ENCODE peak calls at places on chromosomes 5 and 9, in ten cellular contexts. One of them, this sample, is unnamed.
A peak's percentile ranks its signal among the peaks of the same experiment; 100 is the strongest.

GRCh38 chr5:149007174-149007573 is 55.7 kb downstream of the SH3TC2 start:
- DNase-seq in adrenal gland: no peak
- DNase-seq in heart right ventricle: no peak
- DNase-seq in lower leg skin: no peak
- DNase-seq in lower lobe of right lung: no peak
- DNase-seq in foreskin fibroblast: peak; percentile 86
- DNase-seq in HAP-1: no peak
- DNase-seq in aorta: no peak
- DNase-seq in sigmoid colon: no peak
- DNase-seq in lung: no peak
- DNase-seq in this sample: peak; percentile 63

GRCh38 chr9:16341176-16341575 is 529.3 kb downstream of the BNC2 start:
- DNase-seq in lung: no peak
- DNase-seq in sigmoid colon: no peak
- DNase-seq in lower lobe of right lung: no peak
- DNase-seq in adrenal gland: no peak
- DNase-seq in HAP-1: no peak
- DNase-seq in aorta: no peak
- DNase-seq in heart right ventricle: no peak
- DNase-seq in foreskin fibroblast: peak; percentile 73
- DNase-seq in lower leg skin: no peak
- DNase-seq in this sample: peak; percentile 25

GRCh38 chr5:82635561-82636288 is 357.6 kb upstream of the RPS23 start:
- DNase-seq in lung: no peak
- DNase-seq in adrenal gland: no peak
- DNase-seq in lower lobe of right lung: no peak
- DNase-seq in HAP-1: no peak
- DNase-seq in foreskin fibroblast: peak; percentile 91
- DNase-seq in lower leg skin: no peak
- DNase-seq in aorta: no peak
- DNase-seq in sigmoid colon: no peak
- DNase-seq in heart right ventricle: no peak
- DNase-seq in this sample: no peak

GRCh38 chr9:126150411-126151030 is 176.1 kb upstream of the MVB12B start:
- DNase-seq in lung: peak; percentile 17
- DNase-seq in sigmoid colon: no peak
- DNase-seq in aorta: no peak
- DNase-seq in lower leg skin: peak; percentile 2
- DNase-seq in lower lobe of right lung: no peak
- DNase-seq in HAP-1: no peak
- DNase-seq in heart right ventricle: no peak
- DNase-seq in foreskin fibroblast: no peak
- DNase-seq in adrenal gland: peak; percentile 29
- DNase-seq in this sample: no peak

GRCh38 chr9:110744753-110745522 is 76.3 kb downstream of the MUSK start:
- DNase-seq in lower lobe of right lung: no peak
- DNase-seq in adrenal gland: peak; percentile 57
- DNase-seq in HAP-1: no peak
- DNase-seq in lung: no peak
- DNase-seq in aorta: no peak
- DNase-seq in lower leg skin: peak; percentile 72
- DNase-seq in foreskin fibroblast: peak; percentile 98
- DNase-seq in sigmoid colon: peak; percentile 83
- DNase-seq in heart right ventricle: peak; percentile 10
- DNase-seq in this sample: peak; percentile 96

GRCh38 chr5:74063346-74063745 is 437.4 kb downstream of the ARHGEF28 start:
- DNase-seq in aorta: no peak
- DNase-seq in lower leg skin: no peak
- DNase-seq in lower lobe of right lung: no peak
- DNase-seq in adrenal gland: no peak
- DNase-seq in heart right ventricle: no peak
- DNase-seq in sigmoid colon: no peak
- DNase-seq in HAP-1: no peak
- DNase-seq in foreskin fibroblast: no peak
- DNase-seq in lung: no peak
- DNase-seq in this sample: no peak

GRCh38 chr5:73783823-73784222 is 157.8 kb downstream of the ARHGEF28 start:
- DNase-seq in lower lobe of right lung: no peak
- DNase-seq in sigmoid colon: no peak
- DNase-seq in heart right ventricle: no peak
- DNase-seq in HAP-1: peak; percentile 29
- DNase-seq in lung: no peak
- DNase-seq in lower leg skin: no peak
- DNase-seq in aorta: no peak
- DNase-seq in adrenal gland: no peak
- DNase-seq in foreskin fibroblast: peak; percentile 56
- DNase-seq in this sample: no peak

GRCh38 chr5:133469846-133470245 is 142.5 kb downstream of the FSTL4 start:
- DNase-seq in foreskin fibroblast: no peak
- DNase-seq in lower lobe of right lung: no peak
- DNase-seq in lung: no peak
- DNase-seq in HAP-1: no peak
- DNase-seq in aorta: no peak
- DNase-seq in adrenal gland: peak; percentile 14
- DNase-seq in heart right ventricle: no peak
- DNase-seq in sigmoid colon: no peak
- DNase-seq in lower leg skin: no peak
- DNase-seq in this sample: no peak

GRCh38 chr9:87533291-87533690 is 35.6 kb downstream of the DAPK1 start:
- DNase-seq in adrenal gland: no peak
- DNase-seq in lower leg skin: no peak
- DNase-seq in lower lobe of right lung: no peak
- DNase-seq in foreskin fibroblast: no peak
- DNase-seq in lung: no peak
- DNase-seq in HAP-1: no peak
- DNase-seq in aorta: no peak
- DNase-seq in heart right ventricle: no peak
- DNase-seq in sigmoid colon: no peak
- DNase-seq in this sample: no peak

GRCh38 chr5:7856855-7857254 is 5.9 kb upstream of the CFAP90 start:
- DNase-seq in sigmoid colon: no peak
- DNase-seq in lung: no peak
- DNase-seq in foreskin fibroblast: peak; percentile 32
- DNase-seq in lower lobe of right lung: no peak
- DNase-seq in HAP-1: peak; percentile 37
- DNase-seq in adrenal gland: no peak
- DNase-seq in aorta: no peak
- DNase-seq in heart right ventricle: peak; percentile 20
- DNase-seq in lower leg skin: no peak
- DNase-seq in this sample: no peak

GRCh38 chr5:160333726-160334125 is 21.4 kb upstream of the CCNJL start:
- DNase-seq in HAP-1: no peak
- DNase-seq in aorta: no peak
- DNase-seq in lower leg skin: no peak
- DNase-seq in lower lobe of right lung: no peak
- DNase-seq in sigmoid colon: peak; percentile 13
- DNase-seq in adrenal gland: no peak
- DNase-seq in foreskin fibroblast: peak; percentile 47
- DNase-seq in heart right ventricle: no peak
- DNase-seq in lung: no peak
- DNase-seq in this sample: peak; percentile 42

GRCh38 chr5:90056911-90057705 is 352.4 kb downstream of the CETN3 start:
- DNase-seq in lower leg skin: no peak
- DNase-seq in sigmoid colon: no peak
- DNase-seq in HAP-1: peak; percentile 8
- DNase-seq in lung: no peak
- DNase-seq in lower lobe of right lung: no peak
- DNase-seq in aorta: peak; percentile 31
- DNase-seq in foreskin fibroblast: peak; percentile 38
- DNase-seq in adrenal gland: no peak
- DNase-seq in heart right ventricle: no peak
- DNase-seq in this sample: no peak

DNA sequence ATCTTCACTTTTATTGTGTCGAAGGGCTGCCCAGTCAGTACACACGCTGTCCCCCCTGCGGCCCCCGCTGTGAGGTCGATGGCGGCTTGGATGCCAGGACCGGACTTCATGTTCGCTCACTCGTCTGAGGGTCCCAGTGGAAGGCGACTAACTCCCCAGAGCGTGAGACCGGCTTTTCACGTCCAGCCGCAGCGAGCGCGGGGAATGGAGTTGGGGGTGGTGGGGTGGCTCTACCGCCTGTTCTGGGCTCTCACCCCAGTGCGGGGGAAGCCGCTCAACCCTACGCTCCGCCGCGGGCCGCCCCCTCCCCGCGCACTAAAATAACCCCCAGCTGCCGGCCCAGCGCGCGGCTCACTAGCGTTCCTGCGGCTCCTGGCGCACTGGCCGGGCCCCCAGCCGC is at the start of gene SLC25A2:
- DNase-seq in lower leg skin: no peak
- DNase-seq in HAP-1: no peak
- DNase-seq in heart right ventricle: no peak
- DNase-seq in adrenal gland: no peak
- DNase-seq in aorta: no peak
- DNase-seq in lower lobe of right lung: no peak
- DNase-seq in sigmoid colon: no peak
- DNase-seq in lung: no peak
- DNase-seq in foreskin fibroblast: no peak
- DNase-seq in this sample: no peak
- H3K4me3 ChIP-seq in lower leg skin: no peak within 1 kb of the TSS
- H3K4me3 ChIP-seq in HAP-1: no peak within 1 kb of the TSS
- H3K4me3 ChIP-seq in heart right ventricle: no peak within 1 kb of the TSS
- H3K4me3 ChIP-seq in adrenal gland: no peak within 1 kb of the TSS
- H3K4me3 ChIP-seq in aorta: no peak within 1 kb of the TSS
- H3K4me3 ChIP-seq in lower lobe of right lung: no peak within 1 kb of the TSS
- H3K4me3 ChIP-seq in sigmoid colon: no peak within 1 kb of the TSS
- H3K4me3 ChIP-seq in lung: no peak within 1 kb of the TSS
- H3K4me3 ChIP-seq in foreskin fibroblast: no peak within 1 kb of the TSS
- H3K4me3 ChIP-seq in this sample: no peak within 1 kb of the TSS

GRCh38 chr9:35279946-35280345 is 118.1 kb downstream of the UNC13B start:
- DNase-seq in foreskin fibroblast: no peak
- DNase-seq in aorta: no peak
- DNase-seq in heart right ventricle: no peak
- DNase-seq in adrenal gland: no peak
- DNase-seq in lung: no peak
- DNase-seq in sigmoid colon: no peak
- DNase-seq in lower leg skin: no peak
- DNase-seq in HAP-1: no peak
- DNase-seq in lower lobe of right lung: no peak
- DNase-seq in this sample: no peak

GRCh38 chr9:35280394-35280793 is 118.6 kb downstream of the UNC13B start:
- DNase-seq in lower leg skin: no peak
- DNase-seq in sigmoid colon: no peak
- DNase-seq in aorta: no peak
- DNase-seq in lung: no peak
- DNase-seq in adrenal gland: no peak
- DNase-seq in lower lobe of right lung: no peak
- DNase-seq in heart right ventricle: no peak
- DNase-seq in HAP-1: no peak
- DNase-seq in foreskin fibroblast: no peak
- DNase-seq in this sample: no peak

GRCh38 chr9:35277649-35278359 is 116.0 kb downstream of the UNC13B start:
- DNase-seq in lung: no peak
- DNase-seq in lower lobe of right lung: no peak
- DNase-seq in adrenal gland: no peak
- DNase-seq in foreskin fibroblast: peak; percentile 87
- DNase-seq in aorta: no peak
- DNase-seq in heart right ventricle: peak; percentile 19
- DNase-seq in sigmoid colon: no peak
- DNase-seq in lower leg skin: no peak
- DNase-seq in HAP-1: no peak
- DNase-seq in this sample: peak; percentile 45

GRCh38 chr9:35274988-35275387 is 113.2 kb downstream of the UNC13B start:
- DNase-seq in lower lobe of right lung: no peak
- DNase-seq in sigmoid colon: no peak
- DNase-seq in adrenal gland: no peak
- DNase-seq in heart right ventricle: no peak
- DNase-seq in HAP-1: no peak
- DNase-seq in lung: no peak
- DNase-seq in aorta: no peak
- DNase-seq in lower leg skin: no peak
- DNase-seq in foreskin fibroblast: no peak
- DNase-seq in this sample: no peak

DNA sequence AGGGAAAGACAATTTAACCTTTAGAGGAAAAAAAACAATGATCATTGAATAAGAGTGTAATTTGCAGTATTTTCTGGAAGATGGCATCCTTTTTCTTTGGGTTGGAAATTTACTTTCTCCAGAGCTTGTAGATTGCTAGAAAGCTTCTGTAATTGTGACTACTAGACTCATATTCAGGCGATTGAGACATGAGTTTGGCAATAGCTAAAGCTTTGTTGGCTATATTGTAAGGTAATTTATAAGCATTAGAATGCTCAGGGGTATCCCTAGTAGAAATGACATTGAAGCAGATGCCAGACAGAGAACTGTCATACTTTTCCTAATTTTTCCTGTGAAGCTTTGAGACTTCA is 115.3 kb downstream of the UNC13B start:
- DNase-seq in aorta: no peak
- DNase-seq in heart right ventricle: no peak
- DNase-seq in lung: no peak
- DNase-seq in sigmoid colon: no peak
- DNase-seq in foreskin fibroblast: peak; percentile 46
- DNase-seq in lower lobe of right lung: no peak
- DNase-seq in adrenal gland: no peak
- DNase-seq in HAP-1: no peak
- DNase-seq in lower leg skin: no peak
- DNase-seq in this sample: no peak
- H3K4me3 ChIP-seq in aorta: peak overlapping the region; percentile 84
- H3K4me3 ChIP-seq in heart right ventricle: peak overlapping the region; percentile 37
- H3K4me3 ChIP-seq in lung: no peak overlapping the region
- H3K4me3 ChIP-seq in sigmoid colon: peak overlapping the region; percentile 38
- H3K4me3 ChIP-seq in foreskin fibroblast: no peak overlapping the region
- H3K4me3 ChIP-seq in lower lobe of right lung: no peak overlapping the region
- H3K4me3 ChIP-seq in adrenal gland: no peak overlapping the region
- H3K4me3 ChIP-seq in HAP-1: no peak overlapping the region
- H3K4me3 ChIP-seq in lower leg skin: no peak overlapping the region
- H3K4me3 ChIP-seq in this sample: no peak overlapping the region

GRCh38 chr9:4299006-4299795 is 667 bp downstream of the GLIS3 start:
- DNase-seq in heart right ventricle: peak; percentile 16
- DNase-seq in lower leg skin: no peak
- DNase-seq in aorta: peak; percentile 61
- DNase-seq in HAP-1: peak; percentile 43
- DNase-seq in sigmoid colon: peak; percentile 74
- DNase-seq in lower lobe of right lung: peak; percentile 66
- DNase-seq in foreskin fibroblast: peak; percentile 81
- DNase-seq in adrenal gland: no peak
- DNase-seq in lung: peak; percentile 35
- DNase-seq in this sample: no peak
- H3K4me3 ChIP-seq in heart right ventricle: peak overlapping the region; percentile 63
- H3K4me3 ChIP-seq in lower leg skin: peak overlapping the region; percentile 59
- H3K4me3 ChIP-seq in aorta: peak overlapping the region; percentile 77
- H3K4me3 ChIP-seq in HAP-1: peak overlapping the region; percentile 48
- H3K4me3 ChIP-seq in sigmoid colon: peak overlapping the region; percentile 86
- H3K4me3 ChIP-seq in lower lobe of right lung: peak overlapping the region; percentile 77
- H3K4me3 ChIP-seq in foreskin fibroblast: peak overlapping the region; percentile 88
- H3K4me3 ChIP-seq in adrenal gland: no peak overlapping the region
- H3K4me3 ChIP-seq in lung: peak overlapping the region; percentile 71
- H3K4me3 ChIP-seq in this sample: peak overlapping the region; percentile 78

DNA sequence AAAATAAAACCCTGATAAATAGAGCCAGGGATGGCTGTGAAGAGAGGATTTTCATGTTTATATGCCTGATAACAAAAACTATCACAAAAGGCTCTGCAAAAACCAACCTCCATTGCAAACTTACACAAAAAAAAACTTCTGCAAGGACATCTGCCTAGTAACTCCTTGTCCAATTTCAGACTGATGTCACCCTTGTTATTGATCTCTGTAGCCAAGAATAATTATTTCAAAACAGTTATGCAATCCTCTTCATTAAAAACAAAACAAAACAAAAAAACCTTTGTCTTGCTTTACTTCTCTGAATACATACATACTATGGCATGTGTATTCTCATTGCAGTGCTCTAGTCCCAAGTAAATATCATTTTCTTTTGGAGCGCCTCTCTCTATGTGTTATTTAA is 49.7 kb downstream of the PHAX start:
- DNase-seq in aorta: no peak
- DNase-seq in sigmoid colon: no peak
- DNase-seq in lower leg skin: no peak
- DNase-seq in lower lobe of right lung: no peak
- DNase-seq in lung: no peak
- DNase-seq in adrenal gland: no peak
- DNase-seq in heart right ventricle: no peak
- DNase-seq in HAP-1: no peak
- DNase-seq in foreskin fibroblast: no peak
- DNase-seq in this sample: no peak
- H3K4me3 ChIP-seq in aorta: no peak overlapping the region
- H3K4me3 ChIP-seq in sigmoid colon: no peak overlapping the region
- H3K4me3 ChIP-seq in lower leg skin: no peak overlapping the region
- H3K4me3 ChIP-seq in lower lobe of right lung: no peak overlapping the region
- H3K4me3 ChIP-seq in lung: no peak overlapping the region
- H3K4me3 ChIP-seq in adrenal gland: no peak overlapping the region
- H3K4me3 ChIP-seq in heart right ventricle: no peak overlapping the region
- H3K4me3 ChIP-seq in HAP-1: no peak overlapping the region
- H3K4me3 ChIP-seq in foreskin fibroblast: no peak overlapping the region
- H3K4me3 ChIP-seq in this sample: no peak overlapping the region

This sample was measured in AG09309.